ENCODE peak calls at places on chromosome 20, in four cellular contexts. Y, Z, A and E are unnamed samples.

GRCh38 chr20:5470458-5470857 is 153.7 kb upstream of the PROKR2 start:
- DNase-seq in Y (no peak), Z (no peak), A (no peak), E (no peak)

GRCh38 chr20:40497781-40498691 is 191.0 kb downstream of the MAFB start:
- DNase-seq in Y (peak; percentile 56), Z (peak; percentile 39), A (no peak), E (no peak)

GRCh38 chr20:23028377-23028776 is 6.7 kb upstream of the SSTR4 start:
- DNase-seq in Y (no peak), Z (no peak), A (no peak), E (no peak)

GRCh38 chr20:36149012-36149411 is 5.5 kb upstream of the EPB41L1 start:
- DNase-seq in Y (no peak), Z (no peak), A (no peak), E (no peak)

GRCh38 chr20:46365483-46366215 is 40.8 kb downstream of the ELMO2 start:
- DNase-seq in Y (no peak), Z (no peak), A (no peak), E (no peak)

GRCh38 chr20:36988494-36988966 is 37.0 kb upstream of the SAMHD1 start:
- DNase-seq in Y (peak; percentile 80), Z (peak; percentile 22), A (no peak), E (peak; percentile 44)

GRCh38 chr20:25005220-25005619 is 12.7 kb upstream of the APMAP start:
- DNase-seq in Y (no peak), Z (peak; percentile 64), A (peak; percentile 6), E (no peak)

GRCh38 chr20:58870293-58871014 is 17.9 kb downstream of the GNAS start:
- DNase-seq in Y (peak; percentile 64), Z (peak; percentile 44), A (peak; percentile 77), E (peak; percentile 72)

GRCh38 chr20:58547527-58548475 is 32.6 kb upstream of the APCDD1L start:
- DNase-seq in Y (peak; percentile 33), Z (no peak), A (peak; percentile 8), E (no peak)

GRCh38 chr20:33561981-33562601 is 72.2 kb downstream of the CBFA2T2 start:
- DNase-seq in Y (peak; percentile 92), Z (peak; percentile 95), A (peak; percentile 40), E (no peak)

GRCh38 chr20:33861458-33861857 is 50.3 kb downstream of the CHMP4B start:
- DNase-seq in Y (no peak), Z (no peak), A (no peak), E (no peak)

GRCh38 chr20:29443819-29444218 is 1813.6 kb upstream of the DEFB115 start:
- DNase-seq in Y (peak; percentile 3), Z (no peak), A (no peak), E (peak; percentile 12)

DNA sequence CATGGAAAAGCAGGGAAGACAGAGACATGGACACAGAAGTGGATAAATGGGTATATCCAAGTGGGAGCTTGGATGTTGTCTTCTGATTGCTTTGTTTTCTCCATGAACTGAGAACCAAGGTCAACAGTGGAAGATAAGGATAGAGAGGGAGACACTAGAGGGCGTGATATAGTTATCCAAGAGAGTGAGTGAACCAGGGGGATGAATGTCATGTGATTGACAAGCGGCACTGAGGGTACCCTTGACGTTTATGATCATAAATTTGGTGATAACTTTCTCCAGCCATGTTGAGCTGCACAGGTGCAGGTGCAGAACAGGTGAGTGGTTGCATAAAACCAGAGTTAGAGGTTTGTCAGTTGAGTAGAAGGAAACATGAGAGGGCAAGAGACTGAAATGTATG is 20.7 kb downstream of the EBF4 start:
- DNase-seq in Y (no peak), Z (no peak), A (no peak), E (no peak)
- TF ChIP-seq CTCF in Y (no peak), Z (peak; percentile 40), A (peak; percentile 64), E (peak; percentile 36)

DNA sequence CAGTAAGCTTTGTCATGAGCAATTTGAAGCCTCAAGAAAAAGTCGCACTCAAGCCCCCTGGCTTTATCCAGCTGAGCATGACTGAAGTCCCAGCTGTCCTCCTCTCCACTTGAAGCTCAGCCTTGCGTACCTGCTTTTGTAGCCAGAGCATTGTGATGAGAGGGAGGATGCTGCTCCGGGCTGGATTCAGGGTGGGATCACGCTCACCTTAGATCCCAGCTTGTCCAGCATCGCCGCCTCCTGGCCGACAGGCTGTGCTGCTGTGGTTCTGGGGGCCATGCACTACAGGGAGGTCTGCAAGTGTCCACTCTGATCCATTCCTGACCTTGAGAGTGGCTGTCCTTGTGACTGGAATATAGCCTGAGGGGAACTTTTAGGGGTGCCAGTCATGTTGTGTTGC is 495.6 kb downstream of the CDH26 start:
- DNase-seq in Y (no peak), Z (no peak), A (peak; percentile 72), E (no peak)
- TF ChIP-seq CTCF in Y (no peak), Z (peak; percentile 10), A (peak; percentile 69), E (no peak)

GRCh38 chr20:63819224-63819917 is 11.7 kb downstream of the ZBTB46 start:
- DNase-seq in Y (peak; percentile 49), Z (peak; percentile 34), A (no peak), E (no peak)
- TF ChIP-seq CTCF in Y (peak; percentile 35), Z (peak; percentile 56), A (peak; percentile 52), E (no peak)

DNA sequence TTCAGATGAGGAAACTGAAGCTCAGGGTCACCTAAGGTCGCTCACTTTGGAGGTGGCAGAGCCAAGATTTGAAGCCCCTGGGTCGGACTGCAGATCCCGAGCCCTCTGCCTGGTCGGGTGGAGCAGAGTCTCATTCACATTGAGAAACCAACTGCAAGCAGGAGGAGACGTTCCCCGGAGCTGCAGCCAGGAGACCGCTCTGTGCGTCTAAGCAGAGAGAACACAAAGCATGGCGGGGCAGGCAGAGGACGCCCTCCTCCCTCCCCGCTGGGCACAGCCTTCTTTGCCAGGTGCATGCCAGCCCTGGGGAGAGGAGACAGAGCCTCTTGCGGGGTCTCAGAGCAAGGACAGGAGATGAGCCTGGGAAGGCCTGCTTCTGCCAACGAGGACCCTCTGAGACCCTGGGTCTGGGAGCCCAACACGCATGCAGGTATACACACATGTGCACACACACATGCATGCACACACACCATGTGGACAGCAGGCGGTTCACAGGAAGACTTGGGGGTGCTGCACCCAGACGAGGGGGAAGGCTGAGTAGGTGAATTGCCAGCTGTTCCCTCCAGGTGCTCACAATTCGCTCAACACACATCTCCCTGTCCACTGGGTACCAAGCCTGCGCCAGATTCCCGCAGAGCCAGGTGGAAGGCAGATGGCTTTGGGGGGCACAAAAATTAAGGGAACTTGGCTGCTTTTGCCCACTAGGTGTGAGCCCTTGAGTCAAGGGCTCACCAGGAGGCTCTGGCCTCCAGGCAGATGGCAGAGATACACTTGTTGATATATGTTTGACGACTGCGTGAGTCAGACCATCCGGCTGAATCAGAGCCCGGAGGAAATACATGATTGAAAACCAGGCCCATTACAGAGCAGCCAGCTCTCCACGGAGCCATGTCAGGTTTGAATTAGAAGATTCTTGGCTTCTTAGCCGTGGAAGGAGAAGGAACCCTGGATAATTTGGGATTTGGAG is 5.5 kb upstream of the NTSR1 start:
- DNase-seq in Y (peak; percentile 90), Z (peak; percentile 82), A (no peak), E (peak; percentile 55)
- TF ChIP-seq CTCF in Y (peak; percentile 47), Z (peak; percentile 46), A (no peak), E (peak; percentile 23)

DNA sequence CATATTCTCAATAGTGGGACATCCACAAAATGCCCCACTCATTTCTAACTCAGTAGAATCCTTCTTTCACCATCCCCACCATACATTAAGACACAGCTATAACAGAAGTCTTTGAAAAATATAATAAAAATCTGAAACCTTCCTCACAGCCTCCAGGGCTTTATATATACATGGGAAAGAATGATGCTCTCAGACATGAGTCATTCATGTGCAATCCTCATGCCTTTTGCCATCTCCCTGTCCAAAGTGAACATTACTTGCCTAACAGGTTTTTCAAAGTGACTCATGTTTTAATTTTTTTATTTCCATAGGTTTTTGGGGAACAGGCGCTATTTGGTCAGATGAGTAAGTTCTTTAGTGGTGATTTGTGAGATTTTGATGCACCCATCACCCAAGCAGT is 162.7 kb downstream of the RALGAPA2 start:
- DNase-seq in Y (peak; percentile 89), Z (peak; percentile 64), A (no peak), E (no peak)
- TF ChIP-seq CTCF in Y (no peak), Z (no peak), A (no peak), E (no peak)

GRCh38 chr20:49603209-49603627 is 35.3 kb upstream of the PTGIS start:
- DNase-seq in Y (peak; percentile 44), Z (peak; percentile 84), A (peak; percentile 71), E (peak; percentile 35)
- TF ChIP-seq CTCF in Y (peak; percentile 47), Z (peak; percentile 52), A (peak; percentile 66), E (peak; percentile 6)

DNA sequence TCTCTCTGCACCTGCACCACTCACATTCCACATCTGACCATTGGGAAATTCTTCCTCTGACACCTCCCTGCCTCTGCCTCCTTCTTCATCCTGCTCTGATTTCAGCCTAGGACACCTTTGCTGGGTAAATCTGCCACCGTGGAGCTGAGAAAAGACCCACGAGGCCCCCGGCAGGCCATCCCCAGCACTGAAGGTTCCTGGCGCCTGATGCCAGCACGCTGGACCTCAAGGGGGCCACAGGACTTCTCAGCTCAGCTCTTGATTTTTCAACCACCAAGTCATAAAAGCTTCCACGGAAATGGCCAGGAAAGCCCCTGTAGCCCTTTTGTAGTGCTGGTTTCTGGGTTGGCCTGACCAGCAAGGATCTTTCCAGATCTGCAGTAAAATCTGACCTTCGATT is 157.7 kb downstream of the BMP7 start:
- DNase-seq in Y (no peak), Z (no peak), A (no peak), E (no peak)
- TF ChIP-seq CTCF in Y (no peak), Z (no peak), A (peak; percentile 41), E (no peak)

GRCh38 chr20:54194724-54195438 is 13.0 kb upstream of the PFDN4 start:
- DNase-seq in Y (peak; percentile 51), Z (peak; percentile 66), A (no peak), E (no peak)
- TF ChIP-seq CTCF in Y (peak; percentile 17), Z (peak; percentile 36), A (peak; percentile 48), E (no peak)

DNA sequence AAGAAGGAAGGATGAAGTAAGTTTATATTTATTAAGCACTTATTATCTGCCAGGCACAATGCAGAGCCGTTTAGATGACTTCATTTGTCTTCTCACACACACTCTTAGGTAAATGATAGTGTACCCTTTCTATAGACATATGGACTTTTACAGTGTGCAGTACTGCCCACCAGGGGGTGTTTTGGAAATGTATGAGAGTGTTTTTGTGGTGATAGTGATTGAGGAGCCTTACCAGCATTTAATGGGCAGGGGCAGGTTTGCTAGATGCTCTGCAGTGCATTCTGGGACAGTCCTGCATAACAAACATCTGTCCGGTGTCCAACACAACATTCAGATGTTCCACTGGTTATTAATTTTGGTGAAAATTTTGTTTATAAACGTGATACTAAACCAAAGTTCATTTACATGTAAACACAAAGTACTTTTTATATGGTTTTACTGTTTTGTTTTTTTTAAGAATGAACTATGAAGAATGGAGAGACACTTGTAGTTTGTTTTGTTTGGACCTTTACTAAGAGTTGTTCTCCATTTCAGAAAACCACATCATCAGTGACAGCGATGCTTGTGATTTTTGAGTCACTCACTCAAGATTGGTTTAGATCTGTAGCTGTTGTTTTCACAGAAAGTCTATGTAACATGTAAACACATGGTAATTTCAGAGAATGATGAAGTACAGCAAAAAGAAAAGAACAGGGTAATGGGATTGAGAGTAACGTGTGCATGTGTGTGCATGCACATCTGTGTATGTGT is 19.9 kb downstream of the KCNS1 start:
- DNase-seq in Y (peak; percentile 27), Z (no peak), A (no peak), E (no peak)
- TF ChIP-seq CTCF in Y (peak; percentile 45), Z (peak; percentile 53), A (peak; percentile 23), E (peak; percentile 36)